ENCODE peak calls at places on chromosomes 6 and 20, in five cellular contexts. I is colonic mucosa, A is mammary epithelial cell, L is HepG2, C is kidney. R is an unnamed sample.

GRCh38 chr6:158264180-158264579 is 48.1 kb upstream of the TULP4 start:
- DNase-seq in I (no peak), A (no peak), L (no peak), C (no peak), R (no peak)

GRCh38 chr6:20605581-20605980 is 71.3 kb downstream of the CDKAL1 start:
- DNase-seq in I (no peak), A (peak; percentile 8), L (no peak), C (no peak), R (no peak)

GRCh38 chr6:14278436-14278835 is 160.9 kb downstream of the CD83 start:
- DNase-seq in I (no peak), A (no peak), L (no peak), C (no peak), R (peak; percentile 61)

GRCh38 chr6:154721460-154721859 is 11.8 kb upstream of the SCAF8 start:
- DNase-seq in I (no peak), A (peak; percentile 98), L (no peak), C (no peak), R (no peak)

GRCh38 chr20:61876931-61877330 is 188.8 kb downstream of the TAF4 start:
- DNase-seq in I (no peak), A (no peak), L (no peak), C (no peak), R (no peak)

GRCh38 chr6:129701721-129702455 is 8.1 kb downstream of the ARHGAP18 start:
- DNase-seq in I (no peak), A (no peak), L (no peak), C (no peak), R (no peak)

GRCh38 chr6:111105578-111105977 is 18.3 kb downstream of the SLC16A10 start:
- DNase-seq in I (peak; percentile 91), A (peak; percentile 71), L (peak; percentile 97), C (peak; percentile 82), R (no peak)

GRCh38 chr6:34275128-34275804 is 26.5 kb upstream of the SMIM29 start:
- DNase-seq in I (no peak), A (no peak), L (no peak), C (no peak), R (no peak)

GRCh38 chr6:74249658-74250057 is 553.7 kb downstream of the CD109 start:
- DNase-seq in I (no peak), A (peak; percentile 28), L (no peak), C (no peak), R (no peak)

GRCh38 chr6:43454290-43455033 is 886 bp downstream of the DLK2 start:
- DNase-seq in I (peak; percentile 88), A (peak; percentile 75), L (peak; percentile 67), C (peak; percentile 95), R (peak; percentile 96)

GRCh38 chr6:43923376-43924221 is 153.6 kb downstream of the VEGFA start:
- DNase-seq in I (no peak), A (peak; percentile 78), L (no peak), C (peak; percentile 45), R (no peak)

GRCh38 chr6:127118505-127119360 is at the start of gene RSPO3:
- DNase-seq in I (peak; percentile 21), A (peak; percentile 17), L (no peak), C (peak; percentile 75), R (peak; percentile 80)

GRCh38 chr6:46940433-46941226 is 18.9 kb upstream of the ADGRF5 start:
- DNase-seq in I (no peak), A (no peak), L (no peak), C (no peak), R (no peak)

GRCh38 chr6:136117081-136117480 is 133.0 kb downstream of the MTFR2 start:
- DNase-seq in I (no peak), A (no peak), L (no peak), C (no peak), R (no peak)

GRCh38 chr20:16368645-16369292 is 204.5 kb downstream of the KIF16B start:
- DNase-seq in I (no peak), A (no peak), L (peak; percentile 64), C (no peak), R (no peak)

DNA sequence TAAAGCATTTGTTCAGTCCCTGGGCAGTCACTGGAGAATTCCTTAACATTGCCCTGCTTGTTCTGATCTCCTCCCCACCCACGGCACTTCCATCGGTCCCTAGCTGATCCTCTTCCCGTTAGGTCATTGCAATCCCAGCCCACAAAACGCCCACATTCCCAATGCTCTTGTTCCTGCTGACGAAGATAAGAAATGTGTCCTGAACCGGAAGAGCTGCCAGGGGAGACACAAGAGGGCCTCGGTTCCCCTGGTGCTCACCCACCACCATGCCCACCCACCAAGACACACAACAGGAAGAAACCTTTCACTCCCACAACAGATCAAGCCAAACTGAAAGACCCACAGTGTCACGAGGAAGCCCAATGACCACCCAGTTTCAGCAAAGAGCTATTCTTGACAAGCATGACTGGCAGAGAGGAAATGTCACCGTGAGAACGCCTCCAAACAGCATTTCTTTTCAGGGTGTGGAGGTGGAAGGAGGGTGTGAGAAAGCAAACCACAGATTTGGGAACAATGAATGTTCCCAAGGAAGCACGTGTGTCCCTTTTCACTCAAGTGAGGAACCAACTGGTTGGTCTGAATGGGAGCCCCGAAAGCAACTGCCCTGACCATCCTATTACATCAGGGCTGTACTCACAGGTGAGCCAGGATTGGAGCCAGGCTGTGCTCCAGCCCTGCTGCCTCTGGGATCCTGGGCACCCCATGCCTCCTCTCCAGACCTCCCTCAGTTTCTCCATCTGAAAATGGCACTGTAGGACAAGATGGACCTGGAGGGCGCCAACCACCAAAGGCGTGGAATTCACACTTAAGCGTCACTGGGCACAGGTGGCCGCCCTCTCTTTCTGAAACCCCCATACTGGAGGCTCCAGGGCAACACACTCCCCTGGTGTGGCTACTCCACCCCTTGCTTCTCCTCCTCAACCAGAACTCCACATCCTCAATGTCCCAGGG is 97.5 kb downstream of the ZMYND8 start:
- DNase-seq in I (no peak), A (peak; percentile 77), L (no peak), C (peak; percentile 79), R (no peak)
- H3K4me3 ChIP-seq in I (no peak overlapping the region), A (no peak overlapping the region), L (no peak overlapping the region), C (no peak overlapping the region), R (no peak overlapping the region)

DNA sequence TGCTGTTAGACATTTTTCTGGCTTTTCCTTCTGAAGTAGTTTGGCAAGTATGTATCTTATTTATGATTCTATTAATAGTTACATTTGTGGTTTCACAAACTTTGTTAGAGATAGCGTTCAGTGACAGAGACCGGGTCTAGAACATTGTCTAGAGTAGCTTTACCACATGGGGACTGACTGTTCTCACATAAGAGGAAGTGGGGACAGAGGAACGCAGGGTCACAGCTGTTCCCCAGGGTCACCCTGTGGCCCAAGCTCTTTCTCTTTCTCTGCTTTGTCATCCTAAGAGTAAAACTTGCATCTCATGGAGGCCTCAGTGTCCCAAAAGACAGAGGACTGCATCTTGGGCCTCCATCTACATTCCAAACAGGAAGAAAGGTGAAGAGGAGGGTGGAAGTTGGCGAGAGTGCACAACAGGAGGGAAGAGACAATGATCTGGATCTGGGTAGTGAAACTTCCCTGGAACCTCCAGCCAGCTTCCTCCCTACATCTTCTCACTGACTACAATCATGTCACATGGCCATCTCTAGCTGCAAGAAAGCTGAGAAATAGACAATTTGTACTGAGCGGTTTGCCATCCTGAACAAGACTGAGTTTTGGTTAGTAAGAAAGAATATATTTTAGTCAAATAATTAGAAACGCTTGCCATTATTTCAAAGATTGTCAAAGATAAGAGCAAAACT is 645.8 kb upstream of the ARID1B start:
- DNase-seq in I (no peak), A (no peak), L (no peak), C (no peak), R (no peak)
- H3K27ac ChIP-seq in I (no peak overlapping the region), A (no peak overlapping the region), L (no peak overlapping the region), C (no peak overlapping the region), R (no peak overlapping the region)

DNA sequence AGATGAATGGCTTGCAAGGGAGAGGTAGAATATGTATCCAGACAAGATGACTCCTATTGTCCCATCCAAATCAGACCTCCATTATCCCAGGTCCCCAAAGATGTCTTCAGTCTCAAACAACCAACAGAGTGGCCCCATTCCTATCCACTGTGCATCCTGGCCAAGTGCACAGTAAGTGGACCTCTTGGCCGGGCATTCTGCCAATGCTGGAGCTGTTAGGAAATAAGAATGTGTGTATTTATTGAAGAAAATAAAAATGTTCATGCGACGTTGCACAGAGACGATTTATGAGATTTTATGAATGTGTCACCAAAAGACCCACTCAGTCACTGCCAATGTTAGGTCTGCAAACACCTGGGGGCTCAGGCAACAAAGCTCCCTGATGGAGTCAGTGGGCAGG is 196.0 kb downstream of the MAFB start:
- DNase-seq in I (no peak), A (peak; percentile 28), L (no peak), C (peak; percentile 88), R (no peak)
- H3K9ac ChIP-seq in I (no peak overlapping the region), A (no peak overlapping the region), L (no peak overlapping the region), C (no peak overlapping the region), R (no peak overlapping the region)

DNA sequence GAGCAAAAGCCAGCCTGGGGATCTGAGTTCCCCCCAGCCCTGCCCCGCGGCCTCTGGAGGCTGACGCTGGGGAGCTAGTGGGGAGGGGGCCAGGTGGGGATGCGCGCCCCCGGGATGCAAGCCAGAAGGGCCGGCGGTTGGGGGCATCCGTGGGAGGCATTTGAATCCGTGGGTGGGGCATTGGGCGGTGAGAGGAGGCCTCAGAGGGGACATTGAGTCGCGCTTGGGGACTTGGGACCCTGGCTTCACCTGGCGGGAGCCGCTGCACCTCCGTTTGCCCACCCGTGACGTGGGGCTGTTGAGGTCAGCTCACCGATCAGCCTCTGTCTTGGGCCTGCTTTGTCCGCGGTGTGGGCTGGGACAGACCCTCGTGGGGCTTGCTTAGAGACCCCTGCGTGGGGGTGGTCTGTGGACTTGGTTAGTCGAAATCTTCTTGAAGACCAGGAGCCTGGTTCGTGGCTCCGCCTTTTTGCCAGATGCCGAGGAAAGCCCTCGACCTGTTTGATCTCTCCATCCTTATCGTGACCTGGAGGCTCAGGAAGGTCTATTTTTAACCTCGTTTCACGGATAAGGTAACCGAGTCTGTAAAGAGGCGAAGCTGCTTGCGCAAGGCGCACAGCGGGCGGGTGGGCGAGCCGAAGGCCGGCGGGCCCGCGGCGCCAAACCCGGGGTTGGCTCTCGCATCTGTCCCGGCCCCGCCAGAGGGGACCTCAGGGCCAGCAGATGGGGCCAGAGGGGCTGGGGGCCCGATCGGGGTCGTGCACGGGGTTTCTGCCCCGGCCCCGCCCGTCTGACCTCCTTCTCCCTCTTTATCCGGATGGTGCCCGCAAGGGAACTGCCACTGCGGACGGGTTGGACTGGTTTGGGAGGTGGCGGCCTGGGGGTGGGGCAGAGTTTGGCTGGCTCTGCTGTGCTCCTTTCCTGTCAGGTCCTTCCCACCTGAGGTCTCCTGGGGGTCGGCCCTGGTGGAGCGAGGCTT is 8.3 kb downstream of the FAM110A start:
- DNase-seq in I (peak; percentile 87), A (peak; percentile 67), L (no peak), C (peak; percentile 78), R (peak; percentile 85)
- H3K4me3 ChIP-seq in I (peak overlapping the region; percentile 52), A (peak overlapping the region; percentile 88), L (peak overlapping the region; percentile 57), C (peak overlapping the region; percentile 47), R (peak overlapping the region; percentile 79)

R was measured in endodermal cell.